ENCODE peak calls at places on chromosome 18, in ten cellular contexts. F is CD4-positive, CD25-positive, alpha-beta regulatory T cell; S is body of pancreas; V is IMR-90; R is right atrium auricular region; J is tibial artery; C is HepG2; A is thyroid gland; H is uterus; O is CD8-positive, alpha-beta memory T cell. U is an unnamed sample.

GRCh38 chr18:50507120-50507590 is 52.7 kb upstream of the MAPK4 start:
- DNase-seq in F (no peak), S (peak; percentile 52), V (no peak), R (no peak), J (peak; percentile 25), C (peak; percentile 13), A (peak; percentile 72), H (no peak), O (no peak), U (no peak)

GRCh38 chr18:47898055-47898454 is 32.4 kb downstream of the SMAD2 start:
- DNase-seq in F (no peak), S (no peak), V (no peak), R (no peak), J (no peak), C (no peak), A (no peak), H (no peak), O (no peak), U (no peak)

GRCh38 chr18:25445430-25445829 is 93.5 kb upstream of the ZNF521 start:
- DNase-seq in F (no peak), S (no peak), V (no peak), R (no peak), J (no peak), C (no peak), A (no peak), H (no peak), O (no peak), U (no peak)

GRCh38 chr18:13247506-13247905 is 28.9 kb downstream of the LDLRAD4 start:
- DNase-seq in F (no peak), S (no peak), V (no peak), R (no peak), J (peak; percentile 13), C (no peak), A (no peak), H (no peak), O (no peak), U (no peak)

GRCh38 chr18:73688851-73689659 is 458.6 kb downstream of the FBXO15 start:
- DNase-seq in F (no peak), S (no peak), V (peak; percentile 98), R (no peak), J (no peak), C (no peak), A (no peak), H (no peak), O (no peak), U (no peak)

GRCh38 chr18:12015697-12016062 is 34.4 kb downstream of the IMPA2 start:
- DNase-seq in F (no peak), S (peak; percentile 91), V (peak; percentile 72), R (no peak), J (no peak), C (no peak), A (peak; percentile 96), H (no peak), O (no peak), U (peak; percentile 72)

GRCh38 chr18:70469916-70470315 is 181.1 kb downstream of the SOCS6 start:
- DNase-seq in F (no peak), S (no peak), V (no peak), R (no peak), J (no peak), C (no peak), A (no peak), H (no peak), O (no peak), U (no peak)

GRCh38 chr18:47883771-47884413 is 46.6 kb downstream of the SMAD2 start:
- DNase-seq in F (peak; percentile 2), S (no peak), V (peak; percentile 76), R (no peak), J (no peak), C (no peak), A (no peak), H (no peak), O (no peak), U (no peak)

GRCh38 chr18:6994719-6995430 is 122.7 kb downstream of the LAMA1 start:
- DNase-seq in F (no peak), S (no peak), V (no peak), R (no peak), J (no peak), C (no peak), A (no peak), H (no peak), O (no peak), U (no peak)

DNA sequence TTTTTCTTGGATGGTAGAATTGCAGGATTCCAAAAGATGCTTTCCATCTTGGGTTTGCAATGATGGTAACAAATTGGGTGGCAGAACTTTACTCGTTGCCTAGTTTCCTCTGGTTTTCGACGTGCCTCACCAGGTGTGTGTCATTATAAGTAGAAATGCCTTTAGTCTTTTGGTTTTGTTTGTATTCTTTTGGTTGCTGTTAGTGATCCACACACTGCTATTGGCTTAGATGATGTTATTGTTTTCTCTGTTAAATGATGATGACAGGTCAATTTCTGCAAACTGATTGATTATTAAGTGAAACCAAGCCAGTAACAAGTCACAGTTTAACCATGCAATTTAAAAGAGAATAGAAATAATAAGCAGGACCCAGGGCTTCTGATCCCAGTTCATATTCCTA is 6.1 kb upstream of the LAMA3 start:
- DNase-seq in F (no peak), S (no peak), V (no peak), R (no peak), J (no peak), C (no peak), A (no peak), H (no peak), O (no peak), U (no peak)
- H3K27ac ChIP-seq in F (no peak overlapping the region), S (no peak overlapping the region), V (no peak overlapping the region), R (no peak overlapping the region), J (no peak overlapping the region), C (no peak overlapping the region), A (no peak overlapping the region), H (peak overlapping the region; percentile 36), O (no peak overlapping the region), U (no peak overlapping the region)

GRCh38 chr18:45916302-45916701 is 50.8 kb downstream of the EPG5 start:
- DNase-seq in F (peak; percentile 33), S (no peak), V (no peak), R (no peak), J (no peak), C (peak; percentile 4), A (no peak), H (no peak), O (no peak), U (no peak)
- H3K36me3 ChIP-seq in F (peaks cover 84% of the 10 kb centered on the region), S (peaks cover 29% of the 10 kb centered on the region), V (peaks cover 48% of the 10 kb centered on the region), R (peaks cover 56% of the 10 kb centered on the region), J (peaks cover 63% of the 10 kb centered on the region), C (peaks cover 21% of the 10 kb centered on the region), A (peaks cover 53% of the 10 kb centered on the region), H (no peaks in the 10 kb centered on the region), O (peaks cover 39% of the 10 kb centered on the region), U (no peaks in the 10 kb centered on the region)

GRCh38 chr18:49446481-49446880 is 14.0 kb downstream of the DYM start:
- DNase-seq in F (no peak), S (no peak), V (peak; percentile 18), R (no peak), J (no peak), C (no peak), A (no peak), H (no peak), O (no peak), U (no peak)
- H3K9me3 ChIP-seq in F (peaks cover 12% of the 10 kb centered on the region), S (no peaks in the 10 kb centered on the region), V (peaks cover 14% of the 10 kb centered on the region), R (peaks cover 33% of the 10 kb centered on the region), J (no peaks in the 10 kb centered on the region), C (peaks cover 6% of the 10 kb centered on the region), A (no peaks in the 10 kb centered on the region), H (peaks cover 36% of the 10 kb centered on the region), O (no peaks in the 10 kb centered on the region), U (no peaks in the 10 kb centered on the region)

GRCh38 chr18:48939368-48940097 is 11.2 kb downstream of the SMAD7 start:
- DNase-seq in F (no peak), S (peak; percentile 26), V (no peak), R (no peak), J (no peak), C (no peak), A (peak; percentile 43), H (no peak), O (peak; percentile 46), U (no peak)

GRCh38 chr18:48940854-48941531 is 9.8 kb downstream of the SMAD7 start:
- DNase-seq in F (peak; percentile 97), S (peak; percentile 37), V (peak; percentile 45), R (no peak), J (no peak), C (no peak), A (no peak), H (no peak), O (peak; percentile 97), U (no peak)

GRCh38 chr18:48941672-48942071 is 9.1 kb downstream of the SMAD7 start:
- DNase-seq in F (no peak), S (no peak), V (no peak), R (no peak), J (no peak), C (no peak), A (no peak), H (no peak), O (peak; percentile 40), U (no peak)

GRCh38 chr18:48937869-48938750 is 12.7 kb downstream of the SMAD7 start:
- DNase-seq in F (no peak), S (no peak), V (no peak), R (no peak), J (no peak), C (no peak), A (no peak), H (no peak), O (peak; percentile 36), U (no peak)

GRCh38 chr18:48938827-48939367 is 11.9 kb downstream of the SMAD7 start:
- DNase-seq in F (no peak), S (no peak), V (no peak), R (no peak), J (no peak), C (no peak), A (no peak), H (no peak), O (peak; percentile 45), U (no peak)
- H3K27ac ChIP-seq in F (no peak overlapping the region), S (peak overlapping the region; percentile 74), V (peak overlapping the region; percentile 71), R (peak overlapping the region; percentile 98), J (peak overlapping the region; percentile 99), C (peak overlapping the region; percentile 12), A (peak overlapping the region; percentile 95), H (peak overlapping the region; percentile 91), O (no peak overlapping the region), U (peak overlapping the region; percentile 72)

GRCh38 chr18:61587865-61588264 is 254.6 kb downstream of the CDH20 start:
- DNase-seq in F (no peak), S (no peak), V (no peak), R (no peak), J (no peak), C (no peak), A (no peak), H (no peak), O (no peak), U (no peak)

GRCh38 chr18:61589053-61589723 is 256.0 kb downstream of the CDH20 start:
- DNase-seq in F (no peak), S (peak; percentile 16), V (peak; percentile 20), R (no peak), J (peak; percentile 33), C (no peak), A (no peak), H (peak; percentile 29), O (no peak), U (peak; percentile 48)

GRCh38 chr18:61589724-61590065 is 256.5 kb downstream of the CDH20 start:
- DNase-seq in F (no peak), S (no peak), V (peak; percentile 86), R (no peak), J (no peak), C (no peak), A (no peak), H (peak; percentile 50), O (no peak), U (no peak)

GRCh38 chr18:61595615-61596014 is 262.4 kb downstream of the CDH20 start:
- DNase-seq in F (no peak), S (no peak), V (no peak), R (no peak), J (no peak), C (no peak), A (no peak), H (no peak), O (no peak), U (no peak)

GRCh38 chr18:61591200-61591719 is 258.0 kb downstream of the CDH20 start:
- DNase-seq in F (no peak), S (no peak), V (no peak), R (no peak), J (no peak), C (no peak), A (no peak), H (no peak), O (no peak), U (no peak)
- H3K36me3 ChIP-seq in F (no peaks in the 10 kb centered on the region), S (no peaks in the 10 kb centered on the region), V (no peaks in the 10 kb centered on the region), R (no peaks in the 10 kb centered on the region), J (no peaks in the 10 kb centered on the region), C (no peaks in the 10 kb centered on the region), A (no peaks in the 10 kb centered on the region), H (no peaks in the 10 kb centered on the region), O (no peaks in the 10 kb centered on the region), U (no peaks in the 10 kb centered on the region)

U was measured in left lung.